ENCODE peak calls at places on chromosomes 13 and 19, in six cellular contexts. N is lung, F is right lobe of liver, J is neural progenitor cell, X is neural crest cell, U is left ventricle myocardium inferior. Y is an unnamed sample.
A peak's percentile ranks its signal among the peaks of the same experiment; 100 is the strongest.

GRCh38 chr13:44373601-44374347 is at the start of gene SERP2:
- DNase-seq in U (peak; percentile 42), J (peak; percentile 84), N (no peak), F (no peak), X (peak; percentile 45), Y (no peak)

GRCh38 chr13:46797468-46798237 is 692 bp upstream of the ESD start:
- DNase-seq in J (peak; percentile 6), U (no peak), N (no peak), X (no peak), F (peak; percentile 64), Y (no peak)

GRCh38 chr19:1855040-1855827 is 7.0 kb upstream of the REXO1 start:
- DNase-seq in J (peak; percentile 93), N (peak; percentile 87), U (peak; percentile 93), X (peak; percentile 58), F (peak; percentile 85), Y (peak; percentile 75)

GRCh38 chr13:80309926-80310325 is 31.0 kb downstream of the SPRY2 start:
- DNase-seq in J (no peak), X (no peak), U (no peak), N (no peak), F (no peak), Y (no peak)

GRCh38 chr13:42696191-42696590 is 85.2 kb upstream of the FAM216B start:
- DNase-seq in J (no peak), F (no peak), U (no peak), X (no peak), N (no peak), Y (no peak)

GRCh38 chr19:46081928-46082727 is 41.3 kb upstream of the IGFL4 start:
- DNase-seq in X (peak; percentile 16), N (peak; percentile 37), U (no peak), F (peak; percentile 64), J (peak; percentile 65), Y (no peak)

GRCh38 chr13:102555914-102556553 is 40.8 kb upstream of the TPP2 start:
- DNase-seq in X (peak; percentile 20), N (no peak), U (no peak), F (no peak), J (peak; percentile 39), Y (no peak)

GRCh38 chr19:42253245-42254082 is 1.5 kb downstream of the ERF start:
- DNase-seq in N (peak; percentile 55), X (peak; percentile 65), U (peak; percentile 65), F (peak; percentile 71), J (peak; percentile 91), Y (no peak)

GRCh38 chr13:23610187-23610576 is 40.0 kb downstream of the TNFRSF19 start:
- DNase-seq in J (no peak), U (peak; percentile 58), X (no peak), N (no peak), F (no peak), Y (no peak)

GRCh38 chr19:13102416-13102665 is 317 bp downstream of the LYL1 start:
- DNase-seq in X (no peak), U (no peak), N (no peak), J (no peak), F (no peak), Y (no peak)

GRCh38 chr19:13103585-13103923 is 896 bp upstream of the LYL1 start:
- DNase-seq in U (no peak), N (no peak), F (no peak), X (no peak), J (no peak), Y (no peak)

GRCh38 chr19:13102666-13103584 is at the start of gene LYL1:
- DNase-seq in U (peak; percentile 87), X (no peak), F (peak; percentile 84), N (peak; percentile 77), J (peak; percentile 83), Y (no peak)

GRCh38 chr19:13103961-13104847 is 1.5 kb upstream of the LYL1 start:
- DNase-seq in N (peak; percentile 60), U (peak; percentile 79), J (peak; percentile 64), X (peak; percentile 56), F (peak; percentile 69), Y (no peak)

GRCh38 chr19:13104848-13105646 is 2.4 kb upstream of the LYL1 start:
- DNase-seq in X (no peak), U (no peak), N (no peak), F (peak; percentile 53), J (no peak), Y (no peak)
- TF ChIP-seq CTCF in X (no peak), U (no peak), N (no peak), F (no peak), J (peak; percentile 1), Y (no peak)

GRCh38 chr13:45582533-45583076 is 32.9 kb downstream of the ERICH6B start:
- DNase-seq in U (no peak), J (no peak), X (no peak), N (no peak), F (no peak), Y (no peak)

GRCh38 chr13:45587897-45588296 is 27.6 kb downstream of the ERICH6B start:
- DNase-seq in J (no peak), F (no peak), U (no peak), X (no peak), N (no peak), Y (no peak)

DNA sequence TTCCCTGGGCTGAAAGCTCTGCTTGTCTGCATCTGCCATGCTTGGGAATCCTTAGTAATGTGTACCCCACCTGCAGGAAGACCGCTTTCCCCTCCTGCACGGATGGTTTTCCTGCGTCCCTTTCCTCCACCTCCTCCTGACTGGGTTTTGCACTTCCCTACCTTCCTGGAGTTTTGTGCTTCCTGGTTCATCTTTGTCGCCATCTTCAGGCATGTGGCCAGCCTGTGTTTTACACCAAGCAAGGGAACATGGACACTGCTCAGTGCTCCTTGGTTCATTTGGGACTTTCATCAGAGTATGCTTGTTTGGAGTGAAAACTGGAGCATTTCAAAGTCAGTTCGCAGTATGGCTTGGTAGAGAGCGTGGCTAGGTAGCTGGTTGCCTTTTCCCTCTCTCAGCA is 30.7 kb downstream of the ERICH6B start:
- DNase-seq in U (no peak), N (no peak), X (no peak), J (peak; percentile 9), F (no peak), Y (no peak)
- TF ChIP-seq CTCF in U (no peak), N (no peak), X (peak; percentile 21), J (peak; percentile 36), F (no peak), Y (peak; percentile 16)

GRCh38 chr19:3196064-3196932 is 10.6 kb downstream of the NCLN start:
- DNase-seq in X (no peak), U (no peak), J (no peak), N (no peak), F (peak; percentile 46), Y (no peak)

GRCh38 chr19:3201911-3202310 is 16.2 kb downstream of the NCLN start:
- DNase-seq in F (no peak), U (no peak), X (no peak), N (no peak), J (no peak), Y (no peak)

GRCh38 chr19:3201072-3201700 is 15.5 kb downstream of the NCLN start:
- DNase-seq in U (no peak), F (peak; percentile 44), J (no peak), X (no peak), N (no peak), Y (no peak)

GRCh38 chr19:3196933-3197205 is 11.1 kb downstream of the NCLN start:
- DNase-seq in U (no peak), J (no peak), F (no peak), X (no peak), N (no peak), Y (no peak)

GRCh38 chr19:3198901-3199700 is 13.4 kb downstream of the NCLN start:
- DNase-seq in X (no peak), U (no peak), F (no peak), N (no peak), J (no peak), Y (no peak)
- TF ChIP-seq CTCF in X (no peak), U (no peak), F (no peak), N (no peak), J (no peak), Y (no peak)

GRCh38 chr13:61684976-61685682 is 269.5 kb upstream of the PCDH20 start:
- DNase-seq in F (no peak), X (no peak), N (no peak), U (no peak), J (no peak), Y (no peak)

GRCh38 chr13:61685683-61686013 is 270.0 kb upstream of the PCDH20 start:
- DNase-seq in F (peak; percentile 58), N (no peak), U (no peak), X (no peak), J (peak; percentile 68), Y (no peak)
- TF ChIP-seq CTCF in F (peak; percentile 61), N (no peak), U (no peak), X (peak; percentile 62), J (peak; percentile 56), Y (no peak)

DNA sequence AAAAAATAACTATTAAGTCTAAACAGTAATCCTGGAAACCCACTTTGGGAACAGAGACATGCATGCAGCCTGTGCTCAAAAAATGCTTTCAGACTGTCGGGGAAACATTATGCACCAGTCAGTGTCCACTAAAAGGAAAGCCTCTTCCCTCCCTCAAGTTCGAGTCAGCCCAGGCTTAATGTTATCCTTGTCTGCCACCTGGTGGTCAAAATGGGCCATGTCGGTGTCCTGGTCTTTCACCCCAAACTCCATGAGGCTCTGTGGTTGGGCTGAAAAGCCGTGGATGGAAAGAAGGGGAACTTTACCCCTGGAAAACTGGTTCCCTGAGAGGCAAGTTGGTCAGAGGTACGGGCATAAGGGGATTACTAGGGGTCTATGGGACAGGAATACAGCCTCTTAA is 88.4 kb upstream of the ZNF492 start:
- DNase-seq in J (peak; percentile 7), N (no peak), X (no peak), F (peak; percentile 54), U (peak; percentile 22), Y (no peak)
- TF ChIP-seq CTCF in J (peak; percentile 40), N (peak; percentile 15), X (peak; percentile 34), F (peak; percentile 43), U (peak; percentile 69), Y (no peak)

DNA sequence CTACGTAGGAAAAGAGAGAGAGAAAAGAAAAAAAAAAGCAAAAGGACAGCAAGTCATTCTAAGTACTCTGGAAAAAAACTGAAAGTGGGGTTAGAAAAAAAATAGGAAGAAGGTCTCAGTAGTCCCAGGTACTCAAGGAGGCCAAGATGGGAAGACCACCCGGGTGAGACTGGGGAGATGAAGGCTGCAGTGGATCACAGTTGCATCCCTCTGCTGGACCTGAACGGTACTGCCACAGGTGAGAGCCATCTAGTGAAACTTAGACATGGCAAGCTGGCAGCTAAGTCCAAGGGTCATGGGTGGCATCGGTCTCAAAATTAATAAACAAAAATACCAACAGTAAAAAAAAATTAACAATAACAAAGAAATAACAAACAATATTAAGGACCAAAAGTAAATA is 41.0 kb upstream of the ZNF91 start:
- DNase-seq in F (no peak), J (no peak), X (no peak), U (no peak), N (no peak), Y (no peak)
- TF ChIP-seq CTCF in F (no peak), J (peak; percentile 22), X (peak; percentile 37), U (peak; percentile 34), N (no peak), Y (no peak)

DNA sequence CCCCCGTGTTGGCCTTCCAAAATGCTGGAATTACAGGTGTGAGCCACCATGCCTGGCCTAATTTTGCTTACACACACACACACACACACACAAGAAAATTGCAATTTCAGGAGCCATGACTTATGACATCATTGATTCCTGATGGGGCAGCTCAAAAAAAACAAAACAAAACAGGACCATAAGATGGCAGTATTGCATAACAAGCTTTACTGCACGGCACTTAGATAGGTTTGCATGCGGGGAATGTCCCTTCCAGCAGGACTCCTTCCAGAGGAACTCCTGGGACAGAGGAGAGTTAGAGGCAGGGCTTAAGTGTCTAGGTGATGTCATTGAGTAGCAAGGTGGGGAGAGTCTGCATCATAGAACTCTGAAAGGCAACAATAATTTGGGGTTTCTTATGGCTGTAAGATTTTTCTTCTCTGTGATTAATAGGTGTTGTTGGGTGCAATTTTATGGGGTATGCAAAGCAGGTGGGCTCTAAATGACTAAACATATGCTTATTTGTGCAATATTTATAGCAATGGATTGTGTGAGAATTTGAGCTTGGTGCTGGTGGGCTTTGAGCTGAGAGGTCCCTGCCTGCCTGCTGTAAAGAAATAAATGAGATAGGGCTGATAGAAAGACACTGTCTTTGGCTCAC is 9.0 kb upstream of the ACSBG2 start:
- DNase-seq in F (no peak), N (no peak), U (no peak), J (peak; percentile 55), X (no peak), Y (no peak)
- TF ChIP-seq CTCF in F (peak; percentile 26), N (peak; percentile 14), U (peak; percentile 27), J (peak; percentile 45), X (peak; percentile 52), Y (peak; percentile 27)